ENCODE peak calls at places on chromosomes 6 and 20, in four cellular contexts. O, M, E and G are unnamed samples.

GRCh38 chr6:26249709-26249958 is 115.4 kb upstream of the BTN3A2 start:
- DNase-seq in O (peak; percentile 46), M (no peak), E (no peak), G (no peak)

GRCh38 chr20:49690899-49691620 is 22.6 kb downstream of the B4GALT5 start:
- DNase-seq in E (no peak), M (no peak), O (no peak), G (peak; percentile 92)

GRCh38 chr20:36575066-36575743 is 1.8 kb downstream of the TGIF2 start:
- DNase-seq in M (peak; percentile 54), O (no peak), E (no peak), G (peak; percentile 68)

GRCh38 chr6:33727126-33727525 is 15.6 kb upstream of the UQCC2 start:
- DNase-seq in O (no peak), M (no peak), E (no peak), G (no peak)

GRCh38 chr20:53810661-53811355 is 217.2 kb upstream of the ZNF217 start:
- DNase-seq in O (no peak), M (no peak), E (no peak), G (no peak)

GRCh38 chr6:126307859-126308258 is 32.1 kb upstream of the CENPW start:
- DNase-seq in O (no peak), E (peak; percentile 7), M (peak; percentile 5), G (no peak)

GRCh38 chr20:14383326-14383725 is 45.9 kb upstream of the FLRT3 start:
- DNase-seq in M (no peak), O (no peak), E (no peak), G (no peak)

GRCh38 chr6:124795879-124796838 is 166.1 kb upstream of the RNF217 start:
- DNase-seq in E (peak; percentile 33), O (no peak), M (peak; percentile 40), G (no peak)

GRCh38 chr6:167045828-167046580 is 46.8 kb downstream of the CEP43 start:
- DNase-seq in O (no peak), M (no peak), E (no peak), G (no peak)

GRCh38 chr20:33992145-33992922 is 1.4 kb upstream of the RALY start:
- DNase-seq in O (no peak), E (no peak), M (peak; percentile 32), G (no peak)

GRCh38 chr6:111274593-111275217 is 187.4 kb downstream of the SLC16A10 start:
- DNase-seq in O (no peak), E (no peak), M (no peak), G (no peak)

GRCh38 chr20:25507385-25508082 is 77.8 kb downstream of the NINL start:
- DNase-seq in O (no peak), E (no peak), M (no peak), G (no peak)

GRCh38 chr6:114282268-114282667 is 60.6 kb downstream of the HS3ST5 start:
- DNase-seq in E (no peak), M (no peak), O (no peak), G (no peak)

GRCh38 chr6:75642314-75642713 is 40.6 kb downstream of the SENP6 start:
- DNase-seq in E (no peak), O (no peak), M (no peak), G (no peak)